ENCODE peak calls at places on chromosomes 12 and 14, in seven cellular contexts. One of them, this sample, is unnamed.

GRCh38 chr12:131895640-131896079 is 1.2 kb downstream of the ULK1 start:
- DNase-seq in Ammon's horn: no peak
- DNase-seq in GM19239: no peak
- DNase-seq in Right ventricle myocardium superior: no peak
- DNase-seq in NCI-H69: no peak
- DNase-seq in T-helper 2 cell: no peak
- DNase-seq in coronary artery: no peak
- DNase-seq in this sample: no peak

GRCh38 chr14:77133718-77134338 is 7.8 kb downstream of the ZDHHC22 start:
- DNase-seq in Ammon's horn: no peak
- DNase-seq in GM19239: peak
- DNase-seq in Right ventricle myocardium superior: peak
- DNase-seq in NCI-H69: no peak
- DNase-seq in T-helper 2 cell: no peak
- DNase-seq in coronary artery: peak
- DNase-seq in this sample: no peak

GRCh38 chr12:45789025-45789424 is 59.5 kb downstream of the ARID2 start:
- DNase-seq in Ammon's horn: no peak
- DNase-seq in GM19239: no peak
- DNase-seq in Right ventricle myocardium superior: no peak
- DNase-seq in NCI-H69: peak
- DNase-seq in T-helper 2 cell: no peak
- DNase-seq in coronary artery: no peak
- DNase-seq in this sample: no peak

GRCh38 chr14:90109858-90110257 is 48.1 kb downstream of the KCNK13 start:
- DNase-seq in Ammon's horn: no peak
- DNase-seq in GM19239: no peak
- DNase-seq in Right ventricle myocardium superior: no peak
- DNase-seq in NCI-H69: peak
- DNase-seq in T-helper 2 cell: no peak
- DNase-seq in coronary artery: no peak
- DNase-seq in this sample: no peak

GRCh38 chr12:65962921-65963883 is 138.9 kb downstream of the HMGA2 start:
- DNase-seq in Ammon's horn: no peak
- DNase-seq in GM19239: no peak
- DNase-seq in Right ventricle myocardium superior: peak
- DNase-seq in NCI-H69: peak
- DNase-seq in T-helper 2 cell: no peak
- DNase-seq in coronary artery: no peak
- DNase-seq in this sample: peak

GRCh38 chr12:122420471-122421262 is 1.8 kb downstream of the CLIP1 start:
- DNase-seq in Ammon's horn: no peak
- DNase-seq in GM19239: no peak
- DNase-seq in Right ventricle myocardium superior: no peak
- DNase-seq in NCI-H69: no peak
- DNase-seq in T-helper 2 cell: no peak
- DNase-seq in coronary artery: no peak
- DNase-seq in this sample: no peak

GRCh38 chr14:73661872-73662271 is 17.1 kb downstream of the DNAL1 start:
- DNase-seq in Ammon's horn: no peak
- DNase-seq in GM19239: no peak
- DNase-seq in Right ventricle myocardium superior: no peak
- DNase-seq in NCI-H69: no peak
- DNase-seq in T-helper 2 cell: no peak
- DNase-seq in coronary artery: no peak
- DNase-seq in this sample: no peak

GRCh38 chr14:26841920-26842741 is 244.3 kb upstream of the NOVA1 start:
- DNase-seq in Ammon's horn: peak
- DNase-seq in GM19239: no peak
- DNase-seq in Right ventricle myocardium superior: peak
- DNase-seq in NCI-H69: peak
- DNase-seq in T-helper 2 cell: no peak
- DNase-seq in coronary artery: no peak
- DNase-seq in this sample: no peak

GRCh38 chr12:75020068-75020557 is 189.5 kb downstream of the KCNC2 start:
- DNase-seq in Ammon's horn: no peak
- DNase-seq in GM19239: no peak
- DNase-seq in Right ventricle myocardium superior: no peak
- DNase-seq in NCI-H69: peak
- DNase-seq in T-helper 2 cell: no peak
- DNase-seq in coronary artery: no peak
- DNase-seq in this sample: no peak